ENCODE peak calls at places on chromosomes 13 and 19, in nine cellular contexts. One of them, this sample, is unnamed.

GRCh38 chr19:2282062-2282861 is at the start of gene PEAK3:
- DNase-seq in cardiac muscle cell: peak
- DNase-seq in transverse colon: peak
- DNase-seq in CD8-positive, alpha-beta memory T cell: peak
- DNase-seq in heart right ventricle: peak
- DNase-seq in psoas muscle: peak
- DNase-seq in OCI-LY7: no peak
- DNase-seq in suprapubic skin: peak
- DNase-seq in RWPE2: peak
- DNase-seq in this sample: peak

GRCh38 chr19:2089727-2090053 is 6.4 kb downstream of the MOB3A start:
- DNase-seq in OCI-LY7: no peak
- DNase-seq in heart right ventricle: no peak
- DNase-seq in transverse colon: no peak
- DNase-seq in RWPE2: no peak
- DNase-seq in cardiac muscle cell: no peak
- DNase-seq in suprapubic skin: no peak
- DNase-seq in CD8-positive, alpha-beta memory T cell: no peak
- DNase-seq in psoas muscle: no peak
- DNase-seq in this sample: no peak

GRCh38 chr19:30669329-30670010 is 297.3 kb downstream of the ZNF536 start:
- DNase-seq in transverse colon: peak
- DNase-seq in OCI-LY7: peak
- DNase-seq in psoas muscle: peak
- DNase-seq in RWPE2: no peak
- DNase-seq in cardiac muscle cell: peak
- DNase-seq in CD8-positive, alpha-beta memory T cell: no peak
- DNase-seq in heart right ventricle: peak
- DNase-seq in suprapubic skin: no peak
- DNase-seq in this sample: peak

GRCh38 chr19:8526345-8527062 is 12.5 kb upstream of the ZNF414 start:
- DNase-seq in psoas muscle: peak
- DNase-seq in heart right ventricle: peak
- DNase-seq in OCI-LY7: no peak
- DNase-seq in cardiac muscle cell: peak
- DNase-seq in RWPE2: peak
- DNase-seq in suprapubic skin: peak
- DNase-seq in CD8-positive, alpha-beta memory T cell: peak
- DNase-seq in transverse colon: peak
- DNase-seq in this sample: peak

GRCh38 chr13:50420720-50421456 is 405.6 kb downstream of the KCNRG start:
- DNase-seq in OCI-LY7: no peak
- DNase-seq in heart right ventricle: no peak
- DNase-seq in RWPE2: no peak
- DNase-seq in CD8-positive, alpha-beta memory T cell: no peak
- DNase-seq in cardiac muscle cell: no peak
- DNase-seq in transverse colon: no peak
- DNase-seq in suprapubic skin: no peak
- DNase-seq in psoas muscle: no peak
- DNase-seq in this sample: no peak

GRCh38 chr13:74017301-74018092 is 116.7 kb downstream of the KLF12 start:
- DNase-seq in suprapubic skin: no peak
- DNase-seq in cardiac muscle cell: no peak
- DNase-seq in CD8-positive, alpha-beta memory T cell: no peak
- DNase-seq in RWPE2: no peak
- DNase-seq in transverse colon: no peak
- DNase-seq in OCI-LY7: no peak
- DNase-seq in heart right ventricle: no peak
- DNase-seq in psoas muscle: no peak
- DNase-seq in this sample: no peak

GRCh38 chr13:39835253-39835652 is 179.8 kb downstream of the COG6 start:
- DNase-seq in suprapubic skin: no peak
- DNase-seq in OCI-LY7: no peak
- DNase-seq in transverse colon: no peak
- DNase-seq in RWPE2: no peak
- DNase-seq in heart right ventricle: no peak
- DNase-seq in CD8-positive, alpha-beta memory T cell: no peak
- DNase-seq in cardiac muscle cell: no peak
- DNase-seq in psoas muscle: no peak
- DNase-seq in this sample: no peak

GRCh38 chr13:90197722-90198121 is 1149.8 kb upstream of the MIR17HG start:
- DNase-seq in RWPE2: no peak
- DNase-seq in OCI-LY7: no peak
- DNase-seq in psoas muscle: no peak
- DNase-seq in suprapubic skin: no peak
- DNase-seq in cardiac muscle cell: no peak
- DNase-seq in CD8-positive, alpha-beta memory T cell: no peak
- DNase-seq in heart right ventricle: no peak
- DNase-seq in transverse colon: no peak
- DNase-seq in this sample: no peak

GRCh38 chr19:58095328-58095727 is 2.7 kb downstream of the ZSCAN18 start:
- DNase-seq in OCI-LY7: no peak
- DNase-seq in cardiac muscle cell: no peak
- DNase-seq in heart right ventricle: no peak
- DNase-seq in CD8-positive, alpha-beta memory T cell: no peak
- DNase-seq in suprapubic skin: no peak
- DNase-seq in psoas muscle: no peak
- DNase-seq in transverse colon: no peak
- DNase-seq in RWPE2: no peak
- DNase-seq in this sample: no peak

GRCh38 chr13:72458701-72459100 is 268.7 kb downstream of the MZT1 start:
- DNase-seq in suprapubic skin: no peak
- DNase-seq in cardiac muscle cell: peak
- DNase-seq in RWPE2: no peak
- DNase-seq in OCI-LY7: no peak
- DNase-seq in CD8-positive, alpha-beta memory T cell: no peak
- DNase-seq in heart right ventricle: no peak
- DNase-seq in psoas muscle: no peak
- DNase-seq in transverse colon: no peak
- DNase-seq in this sample: no peak

GRCh38 chr19:3776479-3777040 is 4.5 kb upstream of the RAX2 start:
- DNase-seq in RWPE2: no peak
- DNase-seq in heart right ventricle: no peak
- DNase-seq in cardiac muscle cell: no peak
- DNase-seq in psoas muscle: no peak
- DNase-seq in CD8-positive, alpha-beta memory T cell: no peak
- DNase-seq in OCI-LY7: no peak
- DNase-seq in suprapubic skin: no peak
- DNase-seq in transverse colon: no peak
- DNase-seq in this sample: no peak

GRCh38 chr13:76683854-76684253 is 202.4 kb downstream of the KCTD12 start:
- DNase-seq in CD8-positive, alpha-beta memory T cell: no peak
- DNase-seq in heart right ventricle: no peak
- DNase-seq in psoas muscle: no peak
- DNase-seq in suprapubic skin: no peak
- DNase-seq in transverse colon: no peak
- DNase-seq in OCI-LY7: no peak
- DNase-seq in RWPE2: no peak
- DNase-seq in cardiac muscle cell: no peak
- DNase-seq in this sample: no peak

GRCh38 chr19:955803-956746 is 28.1 kb upstream of the WDR18 start:
- DNase-seq in CD8-positive, alpha-beta memory T cell: no peak
- DNase-seq in suprapubic skin: no peak
- DNase-seq in cardiac muscle cell: peak
- DNase-seq in psoas muscle: no peak
- DNase-seq in transverse colon: peak
- DNase-seq in OCI-LY7: no peak
- DNase-seq in heart right ventricle: no peak
- DNase-seq in RWPE2: peak
- DNase-seq in this sample: no peak

GRCh38 chr13:70729369-70729768 is 621.1 kb upstream of the KLHL1 start:
- DNase-seq in RWPE2: no peak
- DNase-seq in CD8-positive, alpha-beta memory T cell: no peak
- DNase-seq in heart right ventricle: no peak
- DNase-seq in psoas muscle: no peak
- DNase-seq in OCI-LY7: no peak
- DNase-seq in cardiac muscle cell: no peak
- DNase-seq in suprapubic skin: no peak
- DNase-seq in transverse colon: no peak
- DNase-seq in this sample: no peak

DNA sequence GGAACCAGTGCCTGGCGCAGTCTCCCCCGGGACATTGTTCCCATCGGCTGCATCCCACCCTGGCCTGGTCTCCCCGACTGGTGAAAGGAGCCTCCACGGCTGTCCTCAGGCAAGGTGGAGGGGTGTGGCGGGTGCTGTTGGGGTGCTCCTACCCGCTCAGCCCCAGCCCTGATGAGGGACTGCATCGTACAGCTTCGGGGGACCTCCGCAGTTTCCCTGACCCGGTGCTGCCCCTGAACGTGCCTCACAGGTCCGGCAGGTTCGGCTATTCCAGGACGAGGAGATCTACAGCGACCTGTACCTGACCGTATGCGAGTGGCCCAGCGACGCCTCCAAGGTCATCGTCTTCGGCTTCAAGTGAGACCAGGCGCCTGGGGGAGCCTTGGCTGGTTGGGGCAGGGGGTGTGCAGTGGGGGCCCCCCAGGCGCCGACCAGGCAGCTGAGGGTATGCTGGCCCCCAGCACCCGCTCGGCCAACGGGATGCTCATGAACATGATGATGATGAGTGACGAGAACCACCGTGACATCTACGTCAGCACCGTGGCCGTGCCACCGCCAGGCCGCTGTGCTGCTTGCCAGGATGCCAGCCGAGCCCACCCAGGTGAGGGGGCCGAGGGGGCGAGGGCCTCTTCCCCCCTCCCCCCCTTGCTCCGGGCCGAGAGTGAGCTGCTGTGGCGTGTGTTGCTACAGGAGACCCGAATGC is 3.5 kb downstream of the DCAF15 start:
- DNase-seq in suprapubic skin: no peak
- DNase-seq in RWPE2: no peak
- DNase-seq in heart right ventricle: no peak
- DNase-seq in OCI-LY7: no peak
- DNase-seq in psoas muscle: no peak
- DNase-seq in cardiac muscle cell: no peak
- DNase-seq in transverse colon: no peak
- DNase-seq in CD8-positive, alpha-beta memory T cell: no peak
- DNase-seq in this sample: no peak
- H3K27ac ChIP-seq in suprapubic skin: no peak
- H3K27ac ChIP-seq in RWPE2: no peak
- H3K27ac ChIP-seq in heart right ventricle: no peak
- H3K27ac ChIP-seq in OCI-LY7: no peak
- H3K27ac ChIP-seq in psoas muscle: peak
- H3K27ac ChIP-seq in cardiac muscle cell: no peak
- H3K27ac ChIP-seq in transverse colon: no peak
- H3K27ac ChIP-seq in CD8-positive, alpha-beta memory T cell: no peak
- H3K27ac ChIP-seq in this sample: no peak

GRCh38 chr13:51769455-51770127 is 34.4 kb downstream of the DHRS12 start:
- DNase-seq in transverse colon: no peak
- DNase-seq in OCI-LY7: no peak
- DNase-seq in RWPE2: no peak
- DNase-seq in suprapubic skin: no peak
- DNase-seq in heart right ventricle: no peak
- DNase-seq in psoas muscle: peak
- DNase-seq in cardiac muscle cell: no peak
- DNase-seq in CD8-positive, alpha-beta memory T cell: no peak
- DNase-seq in this sample: peak
- H3K27ac ChIP-seq in transverse colon: peak
- H3K27ac ChIP-seq in OCI-LY7: no peak
- H3K27ac ChIP-seq in RWPE2: no peak
- H3K27ac ChIP-seq in suprapubic skin: peak
- H3K27ac ChIP-seq in heart right ventricle: peak
- H3K27ac ChIP-seq in psoas muscle: peak
- H3K27ac ChIP-seq in cardiac muscle cell: peak
- H3K27ac ChIP-seq in CD8-positive, alpha-beta memory T cell: no peak
- H3K27ac ChIP-seq in this sample: peak

GRCh38 chr19:7395793-7396192 is 47.1 kb downstream of the ARHGEF18 start:
- DNase-seq in transverse colon: no peak
- DNase-seq in RWPE2: no peak
- DNase-seq in CD8-positive, alpha-beta memory T cell: no peak
- DNase-seq in cardiac muscle cell: no peak
- DNase-seq in suprapubic skin: no peak
- DNase-seq in heart right ventricle: no peak
- DNase-seq in psoas muscle: no peak
- DNase-seq in OCI-LY7: no peak
- DNase-seq in this sample: no peak
- H3K27ac ChIP-seq in transverse colon: peak
- H3K27ac ChIP-seq in RWPE2: peak
- H3K27ac ChIP-seq in CD8-positive, alpha-beta memory T cell: peak
- H3K27ac ChIP-seq in cardiac muscle cell: no peak
- H3K27ac ChIP-seq in suprapubic skin: no peak
- H3K27ac ChIP-seq in heart right ventricle: no peak
- H3K27ac ChIP-seq in psoas muscle: peak
- H3K27ac ChIP-seq in OCI-LY7: no peak
- H3K27ac ChIP-seq in this sample: peak

GRCh38 chr13:44735806-44736205 is 159.7 kb upstream of the TSC22D1 start:
- DNase-seq in psoas muscle: no peak
- DNase-seq in suprapubic skin: no peak
- DNase-seq in transverse colon: no peak
- DNase-seq in heart right ventricle: no peak
- DNase-seq in RWPE2: no peak
- DNase-seq in CD8-positive, alpha-beta memory T cell: no peak
- DNase-seq in cardiac muscle cell: no peak
- DNase-seq in OCI-LY7: no peak
- DNase-seq in this sample: no peak

GRCh38 chr13:44726777-44727176 is 150.6 kb upstream of the TSC22D1 start:
- DNase-seq in transverse colon: no peak
- DNase-seq in psoas muscle: no peak
- DNase-seq in CD8-positive, alpha-beta memory T cell: no peak
- DNase-seq in suprapubic skin: no peak
- DNase-seq in RWPE2: no peak
- DNase-seq in OCI-LY7: no peak
- DNase-seq in heart right ventricle: no peak
- DNase-seq in cardiac muscle cell: no peak
- DNase-seq in this sample: no peak

GRCh38 chr13:44734204-44734707 is 158.1 kb upstream of the TSC22D1 start:
- DNase-seq in cardiac muscle cell: no peak
- DNase-seq in OCI-LY7: no peak
- DNase-seq in suprapubic skin: no peak
- DNase-seq in heart right ventricle: peak
- DNase-seq in RWPE2: no peak
- DNase-seq in psoas muscle: peak
- DNase-seq in CD8-positive, alpha-beta memory T cell: no peak
- DNase-seq in transverse colon: no peak
- DNase-seq in this sample: no peak

GRCh38 chr13:44730099-44730498 is 154.0 kb upstream of the TSC22D1 start:
- DNase-seq in cardiac muscle cell: no peak
- DNase-seq in transverse colon: no peak
- DNase-seq in CD8-positive, alpha-beta memory T cell: no peak
- DNase-seq in suprapubic skin: no peak
- DNase-seq in RWPE2: no peak
- DNase-seq in heart right ventricle: no peak
- DNase-seq in OCI-LY7: no peak
- DNase-seq in psoas muscle: no peak
- DNase-seq in this sample: no peak

DNA sequence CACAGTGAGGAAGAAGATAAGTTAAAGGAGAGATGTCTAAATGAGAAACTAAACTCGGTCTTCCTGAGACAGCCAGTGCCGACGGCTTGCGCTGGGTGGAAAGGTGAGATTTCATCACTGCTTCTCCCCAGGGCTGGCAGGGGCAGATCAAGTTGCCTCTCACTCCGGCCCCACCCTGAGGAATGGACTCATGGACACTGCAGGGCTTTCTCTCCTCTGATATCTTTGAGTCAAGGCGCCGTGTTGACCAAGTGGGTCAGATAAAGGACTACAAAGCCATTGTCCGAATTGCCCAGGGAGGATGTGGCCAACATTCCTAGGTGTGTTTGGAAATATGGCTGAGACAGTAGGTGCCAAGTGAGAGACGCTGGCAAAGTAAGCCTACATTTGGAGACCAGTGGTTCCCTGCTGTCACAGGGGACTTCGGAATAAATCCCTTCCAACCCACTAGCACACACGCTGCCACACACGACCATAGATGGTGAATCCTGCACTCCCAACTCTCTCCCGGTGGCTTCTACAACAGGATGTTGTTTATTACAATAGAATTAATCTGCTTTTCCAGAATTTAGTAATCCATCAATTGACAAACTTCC is 156.5 kb upstream of the TSC22D1 start:
- DNase-seq in RWPE2: no peak
- DNase-seq in CD8-positive, alpha-beta memory T cell: no peak
- DNase-seq in suprapubic skin: no peak
- DNase-seq in OCI-LY7: no peak
- DNase-seq in psoas muscle: peak
- DNase-seq in cardiac muscle cell: peak
- DNase-seq in heart right ventricle: no peak
- DNase-seq in transverse colon: no peak
- DNase-seq in this sample: no peak
- H3K27ac ChIP-seq in RWPE2: no peak
- H3K27ac ChIP-seq in CD8-positive, alpha-beta memory T cell: no peak
- H3K27ac ChIP-seq in suprapubic skin: no peak
- H3K27ac ChIP-seq in OCI-LY7: no peak
- H3K27ac ChIP-seq in psoas muscle: peak
- H3K27ac ChIP-seq in cardiac muscle cell: no peak
- H3K27ac ChIP-seq in heart right ventricle: no peak
- H3K27ac ChIP-seq in transverse colon: no peak
- H3K27ac ChIP-seq in this sample: no peak

This sample was measured in tibial nerve.